ENCODE peak calls at places on chromosomes 6 and 20, in eight cellular contexts. K is lower lobe of right lung, T is left ventricle myocardium inferior, Y is ascending aorta, P is pancreas, B is cardiac muscle cell, J is fibroblast of lung, E is ovary. A is an unnamed sample.

GRCh38 chr20:22762576-22763256 is 178.3 kb upstream of the FOXA2 start:
- DNase-seq in K (no peak), T (no peak), Y (no peak), P (no peak), B (no peak), J (no peak), E (no peak), A (no peak)

GRCh38 chr6:111894272-111894671 is 21.0 kb upstream of the FYN start:
- DNase-seq in K (no peak), T (no peak), Y (no peak), P (no peak), B (no peak), J (no peak), E (no peak), A (no peak)

GRCh38 chr6:43766964-43767461 is 3.0 kb upstream of the VEGFA start:
- DNase-seq in K (no peak), T (peak; percentile 11), Y (no peak), P (no peak), B (no peak), J (no peak), E (no peak), A (no peak)

GRCh38 chr6:105593805-105594231 is 190.9 kb upstream of the PREP start:
- DNase-seq in K (no peak), T (no peak), Y (no peak), P (no peak), B (no peak), J (peak; percentile 19), E (no peak), A (no peak)

GRCh38 chr6:315226-315625 is 22.9 kb downstream of the DUSP22 start:
- DNase-seq in K (no peak), T (no peak), Y (no peak), P (no peak), B (no peak), J (no peak), E (no peak), A (no peak)

GRCh38 chr6:100573169-100573568 is 108.4 kb upstream of the SIM1 start:
- DNase-seq in K (no peak), T (no peak), Y (no peak), P (no peak), B (peak; percentile 8), J (peak; percentile 54), E (no peak), A (no peak)

GRCh38 chr6:91965872-91966271 is 1379.0 kb upstream of the MAP3K7 start:
- DNase-seq in K (no peak), T (no peak), Y (no peak), P (no peak), B (no peak), J (no peak), E (no peak), A (no peak)

GRCh38 chr6:34484391-34484790 is 18.5 kb downstream of the PACSIN1 start:
- DNase-seq in K (no peak), T (no peak), Y (no peak), P (no peak), B (no peak), J (no peak), E (no peak), A (no peak)

GRCh38 chr20:57426156-57426769 is 35.1 kb downstream of the RBM38 start:
- DNase-seq in K (peak; percentile 18), T (no peak), Y (no peak), P (no peak), B (no peak), J (no peak), E (no peak), A (no peak)

GRCh38 chr6:11423667-11424066 is 113.9 kb upstream of the TMEM170B start:
- DNase-seq in K (no peak), T (no peak), Y (no peak), P (no peak), B (no peak), J (no peak), E (no peak), A (no peak)

GRCh38 chr6:34334796-34335416 is 57.6 kb downstream of the NUDT3 start:
- DNase-seq in K (no peak), T (no peak), Y (no peak), P (no peak), B (no peak), J (no peak), E (no peak), A (no peak)

GRCh38 chr6:971981-972640 is 279.2 kb upstream of the EXOC2 start:
- DNase-seq in K (no peak), T (no peak), Y (no peak), P (no peak), B (no peak), J (no peak), E (no peak), A (no peak)

GRCh38 chr20:17637985-17638640 is 43.9 kb downstream of the RRBP1 start:
- DNase-seq in K (no peak), T (no peak), Y (no peak), P (no peak), B (no peak), J (no peak), E (no peak), A (no peak)
- H3K36me3 ChIP-seq in K (peaks cover 99% of the 10 kb centered on the region), T (peaks cover 81% of the 10 kb centered on the region), Y (peaks cover 34% of the 10 kb centered on the region), P (peaks cover 86% of the 10 kb centered on the region), B (peaks cover 7% of the 10 kb centered on the region), J (peaks cover 67% of the 10 kb centered on the region), E (no peaks in the 10 kb centered on the region), A (peaks cover 21% of the 10 kb centered on the region)

DNA sequence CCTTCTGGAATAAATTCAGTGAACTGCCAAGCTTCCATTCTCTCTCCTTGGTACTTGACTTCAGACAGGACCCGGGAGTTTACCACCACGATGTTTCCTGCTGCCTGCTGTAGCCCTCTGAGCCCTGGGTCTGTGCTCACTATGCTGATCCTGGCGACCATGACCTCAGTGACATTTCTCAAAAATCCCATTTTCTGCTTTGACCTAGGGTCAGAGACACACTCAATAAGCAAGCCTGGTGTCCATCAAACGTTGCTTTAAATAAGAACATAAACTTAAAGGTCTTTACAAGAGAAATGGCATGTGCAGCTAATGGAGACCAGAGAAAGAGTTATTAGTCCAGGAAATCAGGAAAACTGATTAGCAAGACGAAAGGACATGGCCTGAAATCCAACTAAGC is 509.7 kb upstream of the SULF2 start:
- DNase-seq in K (no peak), T (no peak), Y (no peak), P (no peak), B (peak; percentile 40), J (no peak), E (no peak), A (no peak)
- H3K36me3 ChIP-seq in K (no peaks in the 10 kb centered on the region), T (no peaks in the 10 kb centered on the region), Y (no peaks in the 10 kb centered on the region), P (no peaks in the 10 kb centered on the region), B (no peaks in the 10 kb centered on the region), J (no peaks in the 10 kb centered on the region), E (no peaks in the 10 kb centered on the region), A (no peaks in the 10 kb centered on the region)

GRCh38 chr6:7404546-7404945 is 14.9 kb downstream of the RIOK1 start:
- DNase-seq in K (no peak), T (no peak), Y (no peak), P (no peak), B (no peak), J (no peak), E (no peak), A (no peak)

GRCh38 chr6:7406743-7407142 is 17.1 kb downstream of the RIOK1 start:
- DNase-seq in K (no peak), T (no peak), Y (no peak), P (no peak), B (no peak), J (no peak), E (no peak), A (no peak)

GRCh38 chr6:7402746-7403145 is 13.1 kb downstream of the RIOK1 start:
- DNase-seq in K (no peak), T (no peak), Y (no peak), P (no peak), B (no peak), J (no peak), E (no peak), A (no peak)

GRCh38 chr6:7401103-7401502 is 11.5 kb downstream of the RIOK1 start:
- DNase-seq in K (no peak), T (no peak), Y (no peak), P (no peak), B (no peak), J (no peak), E (no peak), A (no peak)
- H3K36me3 ChIP-seq in K (peaks cover 98% of the 10 kb centered on the region), T (peaks cover 96% of the 10 kb centered on the region), Y (peaks cover 55% of the 10 kb centered on the region), P (peaks cover 52% of the 10 kb centered on the region), B (peaks cover 55% of the 10 kb centered on the region), J (peaks cover 3% of the 10 kb centered on the region), E (no peaks in the 10 kb centered on the region), A (no peaks in the 10 kb centered on the region)

DNA sequence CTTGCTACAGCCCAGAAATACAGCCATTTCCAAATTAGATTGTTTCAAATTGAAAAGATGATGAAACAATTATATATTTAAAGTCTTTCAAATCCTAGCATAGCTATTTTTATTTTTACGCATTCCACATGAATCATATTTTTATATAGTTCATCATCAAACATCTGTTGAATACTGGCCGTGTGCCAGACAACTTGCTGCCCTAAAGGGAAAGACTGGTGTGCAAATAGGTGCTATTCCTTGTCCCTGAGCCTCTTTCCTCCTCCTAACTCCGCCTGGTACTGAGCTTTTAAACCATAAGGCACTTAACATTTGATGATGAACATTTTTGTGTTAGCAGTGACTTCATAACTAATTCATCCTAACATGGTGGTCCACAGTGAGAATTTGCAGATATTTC is 18.7 kb upstream of the PLCG1 start:
- DNase-seq in K (no peak), T (no peak), Y (no peak), P (no peak), B (no peak), J (peak; percentile 49), E (no peak), A (no peak)
- H3K36me3 ChIP-seq in K (peaks cover 100% of the 10 kb centered on the region), T (peaks cover 100% of the 10 kb centered on the region), Y (peaks cover 68% of the 10 kb centered on the region), P (peaks cover 69% of the 10 kb centered on the region), B (peaks cover 90% of the 10 kb centered on the region), J (peaks cover 33% of the 10 kb centered on the region), E (no peaks in the 10 kb centered on the region), A (no peaks in the 10 kb centered on the region)